ENCODE peak calls at places on chromosome 14, in nine cellular contexts. Y is Panc1, L is sigmoid colon, M is heart left ventricle, I is body of pancreas, H is upper lobe of left lung, T is MM.1S, N is lung, R is adipocyte. Q is an unnamed sample. For H3K4me1, the result is how much of the 10 kb centered on the place peaks cover.

GRCh38 chr14:68306934-68307758 is 485.7 kb downstream of the ZFP36L1 start:
- DNase-seq in Y (no peak), L (no peak), M (no peak), I (peak), H (no peak), T (no peak), N (no peak), R (peak), Q (no peak)

GRCh38 chr14:67392123-67392522 is 19.8 kb downstream of the PLEK2 start:
- DNase-seq in Y (no peak), L (no peak), M (no peak), I (no peak), H (no peak), T (no peak), N (no peak), R (no peak), Q (no peak)

GRCh38 chr14:29865299-29865698 is 62.3 kb downstream of the PRKD1 start:
- DNase-seq in Y (no peak), L (no peak), M (no peak), I (no peak), H (no peak), T (no peak), N (no peak), R (no peak), Q (no peak)

GRCh38 chr14:68749487-68750475 is 43.1 kb downstream of the ZFP36L1 start:
- DNase-seq in Y (no peak), L (peak), M (no peak), I (no peak), H (peak), T (no peak), N (peak), R (no peak), Q (no peak)

GRCh38 chr14:55256586-55256985 is 14.6 kb upstream of the FBXO34 start:
- DNase-seq in Y (no peak), L (no peak), M (no peak), I (no peak), H (no peak), T (no peak), N (no peak), R (no peak), Q (no peak)

GRCh38 chr14:33556382-33557121 is 394.3 kb downstream of the EGLN3 start:
- DNase-seq in Y (no peak), L (no peak), M (no peak), I (no peak), H (no peak), T (no peak), N (no peak), R (peak), Q (no peak)

GRCh38 chr14:76772300-76773187 is 11.3 kb downstream of the VASH1 start:
- DNase-seq in Y (no peak), L (peak), M (peak), I (peak), H (peak), T (no peak), N (peak), R (peak), Q (peak)

GRCh38 chr14:24368562-24369252 is 723 bp downstream of the NFATC4 start:
- DNase-seq in Y (no peak), L (peak), M (peak), I (peak), H (no peak), T (no peak), N (no peak), R (peak), Q (peak)

GRCh38 chr14:96088131-96088880 is 49.1 kb downstream of the C14orf132 start:
- DNase-seq in Y (no peak), L (peak), M (no peak), I (no peak), H (no peak), T (no peak), N (no peak), R (no peak), Q (no peak)

GRCh38 chr14:98984719-98985041 is 287.3 kb downstream of the BCL11B start:
- DNase-seq in Y (no peak), L (no peak), M (no peak), I (peak), H (peak), T (no peak), N (no peak), R (no peak), Q (no peak)

GRCh38 chr14:53368714-53369191 is 215.6 kb upstream of the DDHD1 start:
- DNase-seq in Y (no peak), L (no peak), M (no peak), I (no peak), H (no peak), T (no peak), N (no peak), R (peak), Q (no peak)

GRCh38 chr14:77495354-77495753 is 3.3 kb downstream of the ISM2 start:
- DNase-seq in Y (no peak), L (peak), M (no peak), I (no peak), H (no peak), T (no peak), N (no peak), R (no peak), Q (peak)

GRCh38 chr14:99201351-99202073 is 70.5 kb downstream of the BCL11B start:
- DNase-seq in Y (no peak), L (no peak), M (no peak), I (no peak), H (no peak), T (no peak), N (no peak), R (no peak), Q (no peak)

GRCh38 chr14:90660865-90661570 is 155.2 kb downstream of the TTC7B start:
- DNase-seq in Y (no peak), L (no peak), M (peak), I (no peak), H (peak), T (no peak), N (peak), R (no peak), Q (no peak)

GRCh38 chr14:36524874-36525745 is 5.1 kb upstream of the NKX2-1 start:
- DNase-seq in Y (no peak), L (no peak), M (no peak), I (peak), H (peak), T (no peak), N (peak), R (no peak), Q (peak)

GRCh38 chr14:75471059-75471458 is 43.2 kb downstream of the JDP2 start:
- DNase-seq in Y (no peak), L (peak), M (no peak), I (no peak), H (no peak), T (no peak), N (no peak), R (no peak), Q (no peak)
- H3K4me1 ChIP-seq in Y (under half), L (under half), M (under half), I (under half), H (under half), T (under half), N (under half), R (under half), Q (under half)

DNA sequence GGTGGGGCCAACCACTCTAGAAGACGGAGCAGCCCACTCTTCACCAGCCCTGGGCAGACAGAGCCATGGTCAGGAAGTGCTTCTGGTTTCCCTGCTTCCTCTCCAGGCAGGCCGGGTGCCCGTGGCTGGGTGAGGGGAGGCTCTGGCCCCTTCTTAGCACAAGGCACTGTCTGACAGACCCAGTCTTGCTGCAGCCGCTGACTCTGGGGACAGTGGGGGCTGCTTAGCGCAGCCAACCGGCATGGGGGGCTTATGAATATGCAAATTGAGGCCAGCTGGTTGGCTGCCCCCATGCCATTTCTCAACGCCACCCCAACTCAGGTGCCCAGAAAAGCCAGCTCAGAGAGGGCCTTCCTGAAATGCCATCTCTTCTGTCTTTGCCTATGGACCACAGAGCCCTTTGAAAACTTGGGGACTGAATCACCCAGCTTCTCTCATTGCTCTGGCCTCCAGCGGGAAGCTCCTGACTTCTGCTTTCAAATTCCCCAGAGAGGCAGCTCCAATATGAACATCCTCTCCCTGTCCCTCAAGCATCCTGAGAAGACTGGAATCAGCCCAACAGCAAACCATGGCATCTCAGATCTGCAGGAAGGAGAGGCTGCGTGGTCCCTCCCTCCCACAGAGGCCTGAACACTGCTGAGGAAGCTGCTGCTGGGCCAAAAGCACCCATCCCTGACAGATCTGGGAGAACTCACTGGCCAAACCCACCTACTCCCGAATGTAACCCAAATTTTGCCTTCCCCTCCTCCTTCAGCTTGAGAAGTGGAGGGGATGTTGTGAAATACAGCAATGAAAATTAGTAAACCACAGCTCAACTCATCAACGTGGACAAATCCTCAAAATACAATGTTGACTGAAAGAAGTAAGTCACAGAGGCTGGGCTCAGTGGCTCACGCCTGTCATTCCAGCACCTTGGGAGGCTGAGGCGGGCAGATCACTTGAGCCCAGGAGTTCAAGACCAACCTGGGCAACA is at the start of gene PROX2:
- DNase-seq in Y (no peak), L (no peak), M (peak), I (no peak), H (no peak), T (no peak), N (no peak), R (no peak), Q (no peak)
- H3K4me3 ChIP-seq in Y (no peak), L (no peak), M (no peak), I (no peak), H (no peak), T (no peak), N (no peak), R (no peak), Q (no peak)

GRCh38 chr14:94624537-94625352 is 12.6 kb downstream of the SERPINA3 start:
- DNase-seq in Y (no peak), L (peak), M (no peak), I (no peak), H (no peak), T (no peak), N (no peak), R (no peak), Q (no peak)

GRCh38 chr14:94621358-94622134 is 9.4 kb downstream of the SERPINA3 start:
- DNase-seq in Y (no peak), L (peak), M (no peak), I (no peak), H (no peak), T (no peak), N (no peak), R (no peak), Q (no peak)

GRCh38 chr14:94622653-94623421 is 10.6 kb downstream of the SERPINA3 start:
- DNase-seq in Y (no peak), L (peak), M (no peak), I (no peak), H (no peak), T (no peak), N (no peak), R (peak), Q (no peak)

GRCh38 chr14:94623856-94624499 is 11.8 kb downstream of the SERPINA3 start:
- DNase-seq in Y (no peak), L (peak), M (no peak), I (no peak), H (no peak), T (no peak), N (no peak), R (no peak), Q (no peak)

DNA sequence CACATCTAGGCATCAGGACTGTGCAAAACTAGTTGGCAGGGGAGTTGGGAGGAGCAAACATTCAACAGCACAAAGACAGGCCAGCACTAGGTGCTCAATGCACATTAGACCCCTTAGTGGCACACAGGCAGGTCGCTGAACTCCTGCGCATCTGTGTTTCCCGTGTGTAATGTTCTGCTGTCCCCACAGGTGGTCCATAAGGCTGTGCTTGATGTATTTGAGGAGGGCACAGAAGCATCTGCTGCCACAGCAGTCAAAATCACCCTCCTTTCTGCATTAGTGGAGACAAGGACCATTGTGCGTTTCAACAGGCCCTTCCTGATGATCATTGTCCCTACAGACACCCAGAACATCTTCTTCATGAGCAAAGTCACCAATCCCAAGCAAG is 11.2 kb downstream of the SERPINA3 start:
- DNase-seq in Y (no peak), L (peak), M (no peak), I (no peak), H (no peak), T (no peak), N (no peak), R (no peak), Q (no peak)
- H3K4me1 ChIP-seq in Y (under half), L (under half), M (under half), I (under half), H (under half), T (under half), N (under half), R (under half), Q (under half)

GRCh38 chr14:105526781-105527380 is 498 bp downstream of the TMEM121 start:
- DNase-seq in Y (no peak), L (no peak), M (no peak), I (no peak), H (no peak), T (no peak), N (no peak), R (peak), Q (no peak)
- H3K4me3 ChIP-seq in Y (peak), L (peak), M (peak), I (peak), H (peak), T (peak), N (peak), R (no peak), Q (peak)

DNA sequence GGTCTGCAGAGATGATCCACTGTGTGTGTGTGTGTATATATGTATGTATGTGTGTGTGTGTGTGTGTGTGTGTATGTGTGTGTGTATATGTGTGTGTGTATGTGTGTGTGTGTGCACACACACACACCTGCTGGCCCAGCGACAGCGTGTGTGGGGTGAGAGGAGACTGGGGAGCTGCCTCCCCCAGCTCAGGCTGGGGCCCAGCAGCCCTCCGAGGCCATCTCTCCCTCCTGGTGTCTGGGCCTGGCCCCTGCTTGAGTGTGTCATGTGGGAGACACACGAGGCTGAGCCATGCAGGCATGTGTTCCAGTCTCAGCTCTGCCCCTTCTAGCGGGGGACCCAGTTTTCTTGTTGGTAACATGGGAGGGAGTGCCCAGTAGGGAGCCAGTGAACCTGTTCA is 10.0 kb upstream of the TNFAIP2 start:
- DNase-seq in Y (no peak), L (no peak), M (no peak), I (no peak), H (no peak), T (no peak), N (no peak), R (no peak), Q (no peak)
- H3K4me1 ChIP-seq in Y (half or more), L (under half), M (under half), I (under half), H (under half), T (under half), N (under half), R (under half), Q (under half)

DNA sequence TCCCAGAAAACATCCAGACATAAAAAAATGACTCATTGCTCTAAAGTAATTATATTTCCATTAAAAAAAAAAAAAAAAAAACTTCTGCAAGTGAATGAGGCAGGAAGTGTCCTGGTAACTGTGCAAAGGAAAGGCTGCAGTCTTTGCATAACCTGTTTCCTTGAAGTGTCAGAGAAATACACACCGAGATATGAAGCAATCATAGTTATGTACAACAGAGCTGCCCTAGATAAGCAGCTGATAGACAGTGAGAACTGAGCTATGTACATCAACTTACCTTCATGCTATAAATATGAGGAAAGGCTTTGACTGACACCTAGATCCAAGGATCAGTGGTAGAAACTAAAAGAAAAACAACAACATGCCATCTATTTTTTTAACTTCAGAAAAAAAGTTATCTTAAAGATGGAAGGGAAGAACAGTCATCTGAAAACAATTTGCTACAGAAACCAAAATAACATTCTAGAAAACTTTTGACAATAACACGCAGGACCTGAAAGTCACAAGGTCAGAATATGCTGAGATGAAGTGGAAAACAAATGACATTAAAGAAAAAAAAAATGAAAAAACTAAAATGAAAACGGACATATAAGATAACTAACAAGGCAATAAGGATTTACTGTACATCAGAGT is 263.2 kb downstream of the SEC23A start:
- DNase-seq in Y (no peak), L (no peak), M (no peak), I (no peak), H (no peak), T (no peak), N (no peak), R (no peak), Q (no peak)
- H3K4me3 ChIP-seq in Y (no peak), L (no peak), M (no peak), I (no peak), H (no peak), T (no peak), N (no peak), R (no peak), Q (no peak)

DNA sequence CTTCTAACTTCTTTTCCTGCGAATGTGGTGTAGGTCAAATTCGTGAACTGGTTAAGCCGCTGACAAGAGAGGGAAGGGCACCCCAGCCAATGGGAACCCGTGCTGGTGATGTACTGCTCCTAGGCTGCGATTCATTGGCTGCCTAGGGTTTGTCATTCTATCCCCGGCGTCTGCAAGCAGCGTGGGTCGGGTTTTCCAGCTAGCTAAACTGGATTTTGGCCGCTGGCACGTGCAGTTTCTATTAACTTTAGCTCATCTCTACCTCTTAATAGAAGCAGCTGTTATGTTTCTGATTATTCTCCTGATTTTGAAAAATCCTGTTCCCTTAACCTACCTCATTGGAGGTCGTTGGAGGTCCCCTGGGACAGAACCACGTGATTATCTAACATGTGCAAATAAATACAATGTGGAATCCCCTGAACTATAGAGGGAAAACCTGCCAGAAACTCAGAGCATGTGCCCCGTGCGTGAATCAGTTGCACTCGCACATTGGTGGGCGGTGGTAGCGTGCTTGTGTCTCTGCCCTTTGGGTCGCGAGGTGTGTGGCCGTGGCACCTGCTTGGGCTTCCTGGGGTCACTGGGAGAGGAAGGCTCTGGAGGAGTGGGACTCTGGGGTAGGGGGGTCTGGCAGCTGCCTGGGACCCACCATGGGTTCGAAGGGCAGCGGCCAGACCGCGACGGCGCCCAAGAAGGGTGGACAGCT is 876 bp upstream of the PPM1A start:
- DNase-seq in Y (peak), L (peak), M (peak), I (peak), H (peak), T (peak), N (peak), R (peak), Q (peak)
- H3K4me1 ChIP-seq in Y (under half), L (under half), M (under half), I (under half), H (under half), T (under half), N (under half), R (under half), Q (under half)

DNA sequence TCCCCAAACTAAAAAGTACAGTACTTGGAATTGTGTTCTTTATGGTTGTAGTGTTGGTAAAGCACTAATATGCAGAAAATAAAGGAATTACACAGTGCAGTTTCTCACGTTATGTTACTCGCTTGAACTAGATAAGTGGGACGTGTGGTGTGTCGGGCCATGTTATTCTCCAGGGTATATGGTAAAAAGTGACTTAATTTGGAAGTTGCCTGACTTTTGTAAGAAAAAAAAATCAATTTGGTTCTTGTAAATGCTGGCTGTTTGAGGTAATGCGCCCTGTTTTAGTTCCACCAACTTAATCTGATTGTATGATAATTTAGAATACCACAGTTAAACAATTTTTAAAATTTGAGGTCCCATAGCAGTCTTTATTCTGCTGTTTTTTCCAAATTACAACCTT is 4.1 kb downstream of the ARF6 start:
- DNase-seq in Y (no peak), L (no peak), M (no peak), I (no peak), H (no peak), T (no peak), N (no peak), R (no peak), Q (no peak)
- H3K4me3 ChIP-seq in Y (peak), L (no peak), M (no peak), I (no peak), H (no peak), T (no peak), N (no peak), R (peak), Q (no peak)

DNA sequence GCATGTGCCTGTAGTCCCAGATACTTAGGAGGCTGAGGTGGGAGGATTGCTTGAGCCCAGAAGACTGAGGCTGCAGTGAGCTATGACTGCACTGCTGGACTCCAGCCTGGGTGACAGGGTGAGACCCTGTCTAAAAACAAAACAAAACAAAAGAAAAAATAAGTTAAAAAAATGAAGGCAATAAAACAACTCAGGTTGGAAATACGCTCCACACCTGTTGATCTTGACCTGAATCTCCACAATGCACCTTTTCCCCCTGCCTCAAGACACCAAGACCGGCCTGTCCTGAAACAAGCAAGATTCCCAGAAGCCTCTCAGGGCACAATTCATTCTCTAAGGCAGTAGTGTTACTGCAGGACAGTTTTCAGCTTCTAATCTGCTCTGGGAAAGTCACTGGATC is 20.8 kb upstream of the CEBPE start:
- DNase-seq in Y (no peak), L (no peak), M (no peak), I (no peak), H (no peak), T (no peak), N (no peak), R (no peak), Q (no peak)
- H3K4me1 ChIP-seq in Y (under half), L (half or more), M (under half), I (under half), H (under half), T (under half), N (under half), R (under half), Q (under half)

Q was measured in testis.